ENCODE peak calls at places on chromosomes 13 and 19, in seven cellular contexts. C is CD4-positive, alpha-beta memory T cell; W is uterus; A is mucosa of descending colon; Y is ascending aorta; Q is SJSA1; U is suprapubic skin. O is an unnamed sample. For H3K4me1, the result is how much of the 10 kb centered on the place peaks cover.

GRCh38 chr13:44148159-44148929 is 225.3 kb upstream of the SERP2 start:
- DNase-seq in C (no peak), W (no peak), A (no peak), Y (no peak), Q (no peak), U (no peak), O (no peak)

GRCh38 chr13:109253316-109253715 is 533.1 kb downstream of the IRS2 start:
- DNase-seq in C (no peak), W (no peak), A (no peak), Y (no peak), Q (no peak), U (no peak), O (no peak)

GRCh38 chr13:102817907-102818306 is 19.0 kb downstream of the BIVM start:
- DNase-seq in C (no peak), W (no peak), A (no peak), Y (no peak), Q (no peak), U (no peak), O (no peak)

GRCh38 chr13:104796581-104796980 is 1730.4 kb upstream of the SLC10A2 start:
- DNase-seq in C (no peak), W (no peak), A (no peak), Y (no peak), Q (no peak), U (no peak), O (no peak)

GRCh38 chr13:80339841-80340642 is 884 bp downstream of the SPRY2 start:
- DNase-seq in C (no peak), W (peak), A (peak), Y (no peak), Q (peak), U (peak), O (peak)

GRCh38 chr19:5805465-5806132 is 732 bp downstream of the NRTN start:
- DNase-seq in C (peak), W (no peak), A (peak), Y (no peak), Q (peak), U (no peak), O (peak)

GRCh38 chr19:21668072-21668471 is 99.3 kb downstream of the ZNF100 start:
- DNase-seq in C (no peak), W (no peak), A (no peak), Y (no peak), Q (no peak), U (no peak), O (no peak)

GRCh38 chr19:4987286-4987685 is 18.4 kb downstream of the KDM4B start:
- DNase-seq in C (no peak), W (no peak), A (no peak), Y (no peak), Q (no peak), U (no peak), O (no peak)

GRCh38 chr19:19372656-19373416 is 32.6 kb upstream of the GATAD2A start:
- DNase-seq in C (peak), W (no peak), A (peak), Y (peak), Q (peak), U (no peak), O (peak)

GRCh38 chr19:31139871-31140505 is 209.2 kb downstream of the TSHZ3 start:
- DNase-seq in C (no peak), W (no peak), A (no peak), Y (no peak), Q (peak), U (no peak), O (no peak)

GRCh38 chr13:33659894-33660293 is 158.1 kb upstream of the RFC3 start:
- DNase-seq in C (no peak), W (no peak), A (no peak), Y (no peak), Q (no peak), U (no peak), O (no peak)

GRCh38 chr13:44951184-44951583 is 38.1 kb downstream of the NUFIP1 start:
- DNase-seq in C (no peak), W (no peak), A (no peak), Y (no peak), Q (no peak), U (no peak), O (no peak)

GRCh38 chr19:2014081-2014693 is 1.3 kb downstream of the BTBD2 start:
- DNase-seq in C (no peak), W (no peak), A (no peak), Y (no peak), Q (no peak), U (peak), O (no peak)

GRCh38 chr19:49570138-49570856 is 10.1 kb downstream of the NOSIP start:
- DNase-seq in C (peak), W (peak), A (no peak), Y (no peak), Q (peak), U (no peak), O (peak)

GRCh38 chr13:98542568-98543379 is 34.1 kb downstream of the STK24 start:
- DNase-seq in C (peak), W (no peak), A (no peak), Y (no peak), Q (no peak), U (no peak), O (no peak)
- H3K4me1 ChIP-seq in C (half or more), W (under half), A (half or more), Y (under half), Q (under half), U (half or more), O (under half)

GRCh38 chr19:40240332-40240731 is 13.8 kb upstream of the CCNP start:
- DNase-seq in C (no peak), W (no peak), A (no peak), Y (no peak), Q (no peak), U (no peak), O (no peak)

GRCh38 chr19:40242480-40242879 is 16.0 kb upstream of the CCNP start:
- DNase-seq in C (no peak), W (no peak), A (no peak), Y (no peak), Q (no peak), U (no peak), O (no peak)

GRCh38 chr19:40239415-40240226 is 13.1 kb upstream of the CCNP start:
- DNase-seq in C (no peak), W (no peak), A (no peak), Y (no peak), Q (no peak), U (no peak), O (no peak)

GRCh38 chr19:40241809-40242384 is 15.4 kb upstream of the CCNP start:
- DNase-seq in C (no peak), W (peak), A (no peak), Y (no peak), Q (no peak), U (no peak), O (no peak)

GRCh38 chr19:40241125-40241808 is 14.8 kb upstream of the CCNP start:
- DNase-seq in C (no peak), W (no peak), A (no peak), Y (no peak), Q (no peak), U (no peak), O (no peak)
- H3K4me1 ChIP-seq in C (under half), W (under half), A (under half), Y (under half), Q (under half), U (under half), O (under half)

DNA sequence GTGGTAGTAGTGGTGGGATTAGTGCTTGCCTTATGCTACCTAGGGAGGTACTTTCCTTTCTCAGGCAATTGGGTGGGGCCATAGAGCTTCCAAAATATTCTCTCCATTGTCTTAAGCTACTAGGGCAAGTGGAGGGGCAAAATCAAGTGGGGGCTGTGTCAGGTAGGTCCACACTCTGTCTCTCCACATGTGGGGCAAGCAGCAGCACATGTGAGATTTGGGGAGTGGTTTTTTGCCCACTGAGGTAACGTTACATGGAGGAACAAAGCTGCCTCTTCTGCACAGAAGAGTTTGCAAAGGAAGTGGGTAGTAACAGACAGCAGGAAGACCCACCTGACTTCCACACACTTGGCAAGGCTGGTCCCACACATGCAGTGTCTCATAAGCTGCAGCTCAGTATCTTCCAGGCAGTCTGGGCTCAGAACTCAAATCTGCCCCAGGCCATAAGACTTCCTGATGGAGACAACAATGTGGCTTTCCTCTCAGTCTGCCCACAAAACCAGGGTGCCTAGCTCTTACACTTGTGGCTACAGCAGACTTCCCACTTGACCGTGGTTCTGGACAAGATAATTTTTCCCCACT is 1581.5 kb upstream of the PCDH20 start:
- DNase-seq in C (no peak), W (no peak), A (no peak), Y (no peak), Q (no peak), U (no peak), O (no peak)
- H3K4me1 ChIP-seq in C (under half), W (under half), A (under half), Y (under half), Q (under half), U (under half), O (under half)

DNA sequence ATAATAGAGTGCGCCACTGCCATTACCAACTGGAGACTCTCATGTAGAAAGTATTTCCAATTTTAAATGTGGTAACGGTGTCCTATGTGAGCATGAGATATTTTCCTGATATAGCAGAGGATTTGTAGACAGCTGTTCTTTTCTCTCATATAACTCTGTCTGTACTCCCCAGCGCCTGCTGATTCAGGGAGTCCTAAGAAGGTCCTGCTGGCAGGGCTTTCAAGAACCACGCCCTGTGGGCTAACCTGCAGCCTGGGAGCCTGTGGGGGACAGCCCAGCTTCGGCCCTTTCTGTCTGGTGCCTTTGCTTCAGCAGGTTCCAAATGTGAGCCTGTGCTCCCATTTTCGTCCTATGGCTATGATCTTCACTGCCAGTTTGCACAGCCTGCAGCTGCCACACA is 316.8 kb downstream of the ATP8A2 start:
- DNase-seq in C (no peak), W (no peak), A (no peak), Y (no peak), Q (no peak), U (no peak), O (no peak)
- H3K4me1 ChIP-seq in C (under half), W (under half), A (under half), Y (under half), Q (under half), U (under half), O (under half)

GRCh38 chr19:46990998-46991676 is 28.5 kb upstream of the NPAS1 start:
- DNase-seq in C (peak), W (peak), A (peak), Y (peak), Q (peak), U (peak), O (peak)

GRCh38 chr19:46994141-46994686 is 25.4 kb upstream of the NPAS1 start:
- DNase-seq in C (no peak), W (no peak), A (peak), Y (no peak), Q (no peak), U (no peak), O (no peak)

GRCh38 chr19:46995492-46995891 is 24.1 kb upstream of the NPAS1 start:
- DNase-seq in C (no peak), W (no peak), A (no peak), Y (no peak), Q (no peak), U (no peak), O (no peak)

GRCh38 chr19:46993622-46994021 is 26.0 kb upstream of the NPAS1 start:
- DNase-seq in C (no peak), W (no peak), A (peak), Y (no peak), Q (no peak), U (no peak), O (no peak)

GRCh38 chr19:46992699-46993535 is 26.7 kb upstream of the NPAS1 start:
- DNase-seq in C (no peak), W (no peak), A (peak), Y (no peak), Q (no peak), U (no peak), O (no peak)
- H3K4me1 ChIP-seq in C (under half), W (under half), A (under half), Y (under half), Q (under half), U (under half), O (under half)

GRCh38 chr19:35159606-35160005 is 5.1 kb downstream of the FXYD5 start:
- DNase-seq in C (no peak), W (no peak), A (no peak), Y (no peak), Q (no peak), U (no peak), O (no peak)
- H3K4me1 ChIP-seq in C (half or more), W (under half), A (under half), Y (under half), Q (under half), U (under half), O (under half)

GRCh38 chr19:44741841-44742352 is 6.6 kb upstream of the BCL3 start:
- DNase-seq in C (no peak), W (peak), A (peak), Y (peak), Q (peak), U (peak), O (no peak)
- H3K4me1 ChIP-seq in C (under half), W (under half), A (half or more), Y (under half), Q (half or more), U (half or more), O (under half)

GRCh38 chr19:34180273-34180672 is 8.0 kb downstream of the LSM14A start:
- DNase-seq in C (no peak), W (no peak), A (no peak), Y (no peak), Q (no peak), U (no peak), O (no peak)
- H3K4me1 ChIP-seq in C (half or more), W (under half), A (under half), Y (under half), Q (under half), U (half or more), O (under half)

GRCh38 chr13:110629735-110630134 is 14.4 kb downstream of the NAXD start:
- DNase-seq in C (peak), W (no peak), A (no peak), Y (no peak), Q (no peak), U (no peak), O (no peak)
- H3K4me1 ChIP-seq in C (under half), W (under half), A (under half), Y (under half), Q (under half), U (under half), O (under half)